ENCODE peak calls at places on chromosomes 11 and 22, in four cellular contexts. U is Peyer's patch; H is neural crest cell; I is activated T-cell treated with anti-CD3 and anti-CD28 coated beads, Interleukin-2, amount 50 U/mL, for 72 hours. N is an unnamed sample.

GRCh38 chr22:32788884-32789624 is 12.5 kb upstream of the TIMP3 start:
- DNase-seq in U (no peak), H (no peak), I (no peak), N (no peak)

GRCh38 chr11:115717215-115717584 is 213.0 kb upstream of the CADM1 start:
- DNase-seq in I (no peak), H (no peak), U (no peak), N (no peak)

GRCh38 chr11:116459644-116460043 is 313.1 kb downstream of the BUD13 start:
- DNase-seq in H (no peak), I (no peak), U (no peak), N (no peak)

GRCh38 chr11:65321828-65322495 is 7.3 kb downstream of the CDC42EP2 start:
- DNase-seq in U (no peak), H (no peak), I (no peak), N (peak)

GRCh38 chr11:55707029-55707428 is 45.0 kb downstream of the OR4C6 start:
- DNase-seq in H (no peak), I (peak), U (no peak), N (peak)

GRCh38 chr11:117837070-117837776 is 12.7 kb upstream of the FXYD2 start:
- DNase-seq in I (no peak), H (no peak), U (no peak), N (no peak)

GRCh38 chr11:6027501-6027900 is 3.1 kb downstream of the OR56A1 start:
- DNase-seq in H (no peak), I (no peak), U (no peak), N (no peak)

GRCh38 chr11:45724145-45724544 is 58.7 kb upstream of the CHST1 start:
- DNase-seq in I (no peak), U (no peak), H (no peak), N (no peak)

GRCh38 chr11:58856806-58857205 is 12.3 kb upstream of the GLYATL2 start:
- DNase-seq in I (no peak), U (no peak), H (no peak), N (no peak)

GRCh38 chr11:18329196-18329870 is 7.0 kb downstream of the GTF2H1 start:
- DNase-seq in H (no peak), I (no peak), U (no peak), N (no peak)

GRCh38 chr22:42902875-42903510 is 45.9 kb upstream of the ARFGAP3 start:
- DNase-seq in I (no peak), U (no peak), H (no peak), N (peak)

GRCh38 chr22:27489265-27489675 is 312.3 kb downstream of the MN1 start:
- DNase-seq in U (no peak), H (no peak), I (no peak), N (peak)

GRCh38 chr22:41197808-41198585 is 7.1 kb upstream of the L3MBTL2 start:
- DNase-seq in U (peak), I (peak), H (no peak), N (peak)

GRCh38 chr11:45154276-45154675 is 7.8 kb downstream of the PRDM11 start:
- DNase-seq in I (no peak), U (no peak), H (no peak), N (no peak)

GRCh38 chr11:93089474-93090102 is 108.2 kb downstream of the SLC36A4 start:
- DNase-seq in I (no peak), H (no peak), U (no peak), N (peak)

N was measured in foreskin fibroblast.